ENCODE peak calls at places on chromosomes 12 and 14, in six cellular contexts. H is LoVo; A is NCI-H146; O is AG04450; M is effector memory CD4-positive, alpha-beta T cell; V is naive B cell. W is an unnamed sample.

GRCh38 chr14:104924421-104925213 is at the start of gene PLD4:
- DNase-seq in H (no peak), A (no peak), O (no peak), M (no peak), V (peak), W (peak)

GRCh38 chr14:60655898-60656754 is 6.8 kb upstream of the SIX1 start:
- DNase-seq in H (no peak), A (peak), O (no peak), M (no peak), V (no peak), W (no peak)

GRCh38 chr14:81525129-81525528 is 8.5 kb downstream of the SEL1L start:
- DNase-seq in H (no peak), A (no peak), O (no peak), M (no peak), V (no peak), W (no peak)

GRCh38 chr12:88391556-88391955 is 188.7 kb downstream of the KITLG start:
- DNase-seq in H (peak), A (no peak), O (peak), M (no peak), V (no peak), W (no peak)

GRCh38 chr14:22926316-22926715 is 2.9 kb downstream of the PRMT5 start:
- DNase-seq in H (peak), A (no peak), O (no peak), M (no peak), V (no peak), W (no peak)

GRCh38 chr12:105418821-105419291 is 88.4 kb downstream of the C12orf75 start:
- DNase-seq in H (no peak), A (no peak), O (no peak), M (no peak), V (no peak), W (no peak)

GRCh38 chr14:67734675-67735074 is 33.0 kb downstream of the RDH12 start:
- DNase-seq in H (no peak), A (no peak), O (no peak), M (no peak), V (no peak), W (no peak)

GRCh38 chr12:67025543-67026114 is 243.5 kb upstream of the CAND1 start:
- DNase-seq in H (peak), A (peak), O (no peak), M (no peak), V (peak), W (no peak)

GRCh38 chr14:32372154-32372553 is 43.1 kb downstream of the AKAP6 start:
- DNase-seq in H (no peak), A (no peak), O (peak), M (no peak), V (no peak), W (no peak)

GRCh38 chr12:123723011-123723410 is 10.9 kb downstream of the ATP6V0A2 start:
- DNase-seq in H (no peak), A (no peak), O (peak), M (no peak), V (no peak), W (no peak)

GRCh38 chr12:71070416-71071155 is 87.2 kb downstream of the TSPAN8 start:
- DNase-seq in H (no peak), A (no peak), O (no peak), M (no peak), V (no peak), W (no peak)

GRCh38 chr12:117875652-117876491 is 92.9 kb downstream of the KSR2 start:
- DNase-seq in H (no peak), A (peak), O (no peak), M (peak), V (peak), W (peak)

GRCh38 chr12:116416161-116416560 is 138.7 kb upstream of the MED13L start:
- DNase-seq in H (no peak), A (no peak), O (no peak), M (no peak), V (no peak), W (no peak)

GRCh38 chr12:46487567-46488131 is 115.1 kb upstream of the SLC38A2 start:
- DNase-seq in H (no peak), A (no peak), O (no peak), M (no peak), V (peak), W (no peak)

GRCh38 chr14:36256131-36256801 is 64.2 kb downstream of the MBIP start:
- DNase-seq in H (peak), A (no peak), O (no peak), M (no peak), V (no peak), W (no peak)

GRCh38 chr12:90122716-90123115 is 414.1 kb upstream of the ATP2B1 start:
- DNase-seq in H (no peak), A (no peak), O (no peak), M (no peak), V (no peak), W (no peak)

GRCh38 chr12:116288735-116289134 is 11.2 kb upstream of the MED13L start:
- DNase-seq in H (no peak), A (no peak), O (no peak), M (no peak), V (no peak), W (no peak)

GRCh38 chr12:94640134-94640928 is 10.0 kb downstream of the TMCC3 start:
- DNase-seq in H (no peak), A (no peak), O (no peak), M (no peak), V (no peak), W (no peak)

GRCh38 chr12:124413915-124414314 is 119.0 kb downstream of the RFLNA start:
- DNase-seq in H (no peak), A (no peak), O (no peak), M (no peak), V (no peak), W (no peak)

GRCh38 chr14:36451346-36452065 is 68.5 kb downstream of the NKX2-1 start:
- DNase-seq in H (no peak), A (no peak), O (no peak), M (no peak), V (no peak), W (no peak)

GRCh38 chr12:53379389-53380103 is 430 bp upstream of the SP1 start:
- DNase-seq in H (peak), A (peak), O (peak), M (peak), V (peak), W (peak)

GRCh38 chr12:113478351-113479011 is 6.8 kb upstream of the LHX5 start:
- DNase-seq in H (no peak), A (no peak), O (no peak), M (no peak), V (no peak), W (no peak)

GRCh38 chr14:97379091-97379531 is 581.9 kb downstream of the VRK1 start:
- DNase-seq in H (no peak), A (no peak), O (no peak), M (peak), V (no peak), W (no peak)

GRCh38 chr12:50302686-50303085 is 19.4 kb upstream of the LIMA1 start:
- DNase-seq in H (no peak), A (no peak), O (no peak), M (no peak), V (no peak), W (no peak)

GRCh38 chr12:52521581-52522266 is 1.5 kb upstream of the KRT5 start:
- DNase-seq in H (peak), A (no peak), O (no peak), M (no peak), V (no peak), W (no peak)

GRCh38 chr14:32336702-32337101 is 7.6 kb downstream of the AKAP6 start:
- DNase-seq in H (no peak), A (no peak), O (no peak), M (no peak), V (no peak), W (no peak)

W was measured in kidney.